ENCODE peak calls at places on chromosomes 3 and 15, in nine cellular contexts. K is stimulated activated naive CD8-positive, alpha-beta T cell treated with anti-CD3 and anti-CD28 coated beads, Interleukin-15, amount 100 ng/mL, for 72 hours; E is Right ventricle myocardium superior; W is GM23248; Q is tibial nerve; M is SJCRH30; F is left ventricle myocardium inferior; B is cardiac muscle cell; D is HuH-7. A is an unnamed sample.
A peak's percentile ranks its signal among the peaks of the same experiment; 100 is the strongest.

GRCh38 chr3:142889263-142890014 is 556 bp upstream of the PCOLCE2 start:
- DNase-seq in K (no peak), E (no peak), W (no peak), Q (no peak), M (no peak), F (no peak), B (no peak), D (no peak), A (no peak)

GRCh38 chr15:59349715-59350420 is 22.8 kb downstream of the MYO1E start:
- DNase-seq in K (no peak), E (no peak), W (peak; percentile 96), Q (no peak), M (peak; percentile 26), F (no peak), B (no peak), D (no peak), A (peak; percentile 76)

GRCh38 chr15:94671845-94672524 is 440.6 kb downstream of the MCTP2 start:
- DNase-seq in K (no peak), E (no peak), W (peak; percentile 2), Q (no peak), M (peak; percentile 92), F (no peak), B (peak; percentile 61), D (no peak), A (peak; percentile 4)

GRCh38 chr3:194396897-194397756 is 1.9 kb downstream of the GP5 start:
- DNase-seq in K (peak; percentile 63), E (no peak), W (no peak), Q (no peak), M (no peak), F (no peak), B (no peak), D (no peak), A (no peak)

GRCh38 chr3:140501054-140501769 is 176.7 kb upstream of the TRIM42 start:
- DNase-seq in K (no peak), E (no peak), W (no peak), Q (no peak), M (no peak), F (no peak), B (no peak), D (no peak), A (peak; percentile 36)

GRCh38 chr15:48449734-48450133 is 118.5 kb downstream of the DUT start:
- DNase-seq in K (no peak), E (no peak), W (peak; percentile 36), Q (no peak), M (no peak), F (no peak), B (no peak), D (no peak), A (no peak)

GRCh38 chr3:95715137-95715536 is 1099.3 kb upstream of the EPHA6 start:
- DNase-seq in K (no peak), E (no peak), W (no peak), Q (no peak), M (no peak), F (no peak), B (no peak), D (no peak), A (no peak)

GRCh38 chr3:124386006-124386405 is 344.2 kb upstream of the UMPS start:
- DNase-seq in K (no peak), E (no peak), W (no peak), Q (no peak), M (peak; percentile 80), F (no peak), B (no peak), D (no peak), A (no peak)

GRCh38 chr3:171206283-171206682 is 179.8 kb upstream of the SLC2A2 start:
- DNase-seq in K (no peak), E (no peak), W (no peak), Q (no peak), M (no peak), F (no peak), B (no peak), D (no peak), A (no peak)

GRCh38 chr15:41022487-41023090 is 69.3 kb downstream of the CHAC1 start:
- DNase-seq in K (peak; percentile 34), E (no peak), W (peak; percentile 78), Q (no peak), M (peak; percentile 59), F (no peak), B (peak; percentile 56), D (peak; percentile 42), A (peak; percentile 84)

GRCh38 chr3:89353465-89353864 is 246.0 kb downstream of the EPHA3 start:
- DNase-seq in K (no peak), E (no peak), W (peak; percentile 36), Q (no peak), M (no peak), F (no peak), B (no peak), D (no peak), A (no peak)

GRCh38 chr3:23735575-23736326 is 70.0 kb upstream of the UBE2E1 start:
- DNase-seq in K (no peak), E (peak; percentile 52), W (no peak), Q (no peak), M (peak; percentile 91), F (peak; percentile 55), B (no peak), D (no peak), A (no peak)

GRCh38 chr3:59101091-59101738 is 51.4 kb upstream of the CFAP20DC start:
- DNase-seq in K (no peak), E (no peak), W (peak; percentile 83), Q (no peak), M (peak; percentile 73), F (no peak), B (no peak), D (no peak), A (peak; percentile 78)

A was measured in adipocyte.